ENCODE peak calls at places on chromosomes 6 and 20, in eight cellular contexts. B is HS-27A; U is astrocyte of the spinal cord; P is fibroblast of villous mesenchyme; Z is pulmonary artery endothelial cell; N is Ammon's horn; Q is fibroblast of the aortic adventitia; T is stimulated activated CD4-positive, alpha-beta T cell treated with anti-CD3 and anti-CD28 coated beads, Interleukin-12 subunit alpha, Interleukin-12 subunit beta, amount 100 ng/mL, for 48 hours. E is an unnamed sample.
A peak's percentile ranks its signal among the peaks of the same experiment; 100 is the strongest.

GRCh38 chr20:841568-842546 is 8.3 kb downstream of the FAM110A start:
- DNase-seq in B (no peak), U (no peak), P (no peak), Z (no peak), N (no peak), Q (no peak), T (no peak), E (no peak)

GRCh38 chr20:8678098-8678776 is 390.6 kb upstream of the PLCB4 start:
- DNase-seq in B (no peak), U (no peak), P (peak; percentile 28), Z (no peak), N (no peak), Q (peak; percentile 30), T (no peak), E (no peak)

GRCh38 chr6:133854633-133855598 is 34.0 kb upstream of the TCF21 start:
- DNase-seq in B (no peak), U (no peak), P (no peak), Z (no peak), N (no peak), Q (no peak), T (no peak), E (no peak)

GRCh38 chr6:33616913-33617312 is 4.2 kb upstream of the ITPR3 start:
- DNase-seq in B (no peak), U (no peak), P (peak; percentile 60), Z (no peak), N (no peak), Q (peak; percentile 85), T (no peak), E (no peak)

GRCh38 chr6:21840428-21840827 is 246.9 kb downstream of the SOX4 start:
- DNase-seq in B (no peak), U (peak; percentile 54), P (no peak), Z (peak; percentile 84), N (no peak), Q (peak; percentile 36), T (no peak), E (no peak)

GRCh38 chr6:45445749-45446454 is 68.2 kb upstream of the SUPT3H start:
- DNase-seq in B (peak; percentile 99), U (peak; percentile 99), P (peak; percentile 99), Z (peak; percentile 98), N (peak; percentile 82), Q (peak; percentile 99), T (peak; percentile 34), E (no peak)

GRCh38 chr6:25224237-25224636 is 54.9 kb upstream of the CARMIL1 start:
- DNase-seq in B (no peak), U (no peak), P (no peak), Z (no peak), N (no peak), Q (no peak), T (no peak), E (no peak)

GRCh38 chr20:5356921-5357320 is 40.2 kb upstream of the PROKR2 start:
- DNase-seq in B (no peak), U (no peak), P (no peak), Z (no peak), N (no peak), Q (no peak), T (no peak), E (no peak)

GRCh38 chr6:7255918-7256317 is 57.1 kb downstream of the SSR1 start:
- DNase-seq in B (no peak), U (no peak), P (no peak), Z (no peak), N (no peak), Q (no peak), T (no peak), E (no peak)

GRCh38 chr6:43703512-43704429 is 16.2 kb upstream of the MRPS18A start:
- DNase-seq in B (no peak), U (no peak), P (no peak), Z (no peak), N (no peak), Q (no peak), T (no peak), E (no peak)

GRCh38 chr6:2891768-2892170 is 11.3 kb downstream of the SERPINB9 start:
- DNase-seq in B (no peak), U (no peak), P (no peak), Z (no peak), N (no peak), Q (no peak), T (no peak), E (no peak)

GRCh38 chr6:81023007-81023582 is 729.4 kb downstream of the TENT5A start:
- DNase-seq in B (no peak), U (peak; percentile 31), P (peak; percentile 3), Z (no peak), N (no peak), Q (no peak), T (no peak), E (no peak)

GRCh38 chr6:3294921-3295871 is 36.4 kb downstream of the PSMG4 start:
- DNase-seq in B (no peak), U (no peak), P (no peak), Z (no peak), N (peak; percentile 75), Q (no peak), T (no peak), E (no peak)

GRCh38 chr20:17530716-17531536 is at the start of gene BFSP1:
- DNase-seq in B (no peak), U (peak; percentile 56), P (peak; percentile 55), Z (no peak), N (peak; percentile 47), Q (peak; percentile 51), T (peak; percentile 22), E (no peak)

GRCh38 chr6:41732601-41733348 is 2.6 kb downstream of the TFEB start:
- DNase-seq in B (no peak), U (peak; percentile 20), P (peak; percentile 18), Z (no peak), N (peak; percentile 81), Q (no peak), T (peak; percentile 29), E (no peak)

GRCh38 chr20:62741191-62741676 is 32.6 kb downstream of the NTSR1 start:
- DNase-seq in B (no peak), U (peak; percentile 21), P (peak; percentile 14), Z (no peak), N (no peak), Q (peak; percentile 22), T (no peak), E (no peak)

GRCh38 chr6:149701699-149702098 is 16.2 kb downstream of the LATS1 start:
- DNase-seq in B (no peak), U (no peak), P (no peak), Z (no peak), N (no peak), Q (peak; percentile 13), T (no peak), E (no peak)

GRCh38 chr20:25439328-25439727 is 31.9 kb downstream of the GINS1 start:
- DNase-seq in B (no peak), U (no peak), P (no peak), Z (no peak), N (no peak), Q (no peak), T (no peak), E (no peak)

GRCh38 chr20:25584905-25585704 is at the start of gene NINL:
- DNase-seq in B (peak; percentile 39), U (peak; percentile 55), P (peak; percentile 59), Z (no peak), N (peak; percentile 28), Q (peak; percentile 45), T (peak; percentile 7), E (no peak)

GRCh38 chr6:84027340-84028183 is 6.0 kb upstream of the MRAP2 start:
- DNase-seq in B (no peak), U (peak; percentile 56), P (peak; percentile 63), Z (peak; percentile 89), N (peak; percentile 22), Q (peak; percentile 83), T (no peak), E (no peak)

GRCh38 chr6:27168108-27168507 is 79.4 kb upstream of the PRSS16 start:
- DNase-seq in B (no peak), U (peak; percentile 42), P (peak; percentile 70), Z (no peak), N (no peak), Q (peak; percentile 8), T (no peak), E (no peak)

GRCh38 chr6:113644861-113645575 is 212.1 kb upstream of the MARCKS start:
- DNase-seq in B (peak; percentile 87), U (peak; percentile 97), P (peak; percentile 98), Z (no peak), N (no peak), Q (peak; percentile 97), T (no peak), E (no peak)

GRCh38 chr6:30613251-30614043 is 3.6 kb downstream of the PPP1R10 start:
- DNase-seq in B (no peak), U (peak; percentile 21), P (peak; percentile 41), Z (no peak), N (no peak), Q (peak; percentile 28), T (no peak), E (no peak)

GRCh38 chr6:79762370-79762769 is 131.2 kb downstream of the SH3BGRL2 start:
- DNase-seq in B (no peak), U (peak; percentile 5), P (peak; percentile 2), Z (no peak), N (no peak), Q (peak; percentile 4), T (no peak), E (no peak)

E was measured in CMK.